ENCODE peak calls at places on chromosomes 5 and 9, in eight cellular contexts. One of them, this sample, is unnamed.

GRCh38 chr5:1050449-1051365 is 42.1 kb downstream of the NKD2 start:
- DNase-seq in spleen: no peak
- DNase-seq in suprapubic skin: no peak
- DNase-seq in transverse colon: no peak
- DNase-seq in GM12891: no peak
- DNase-seq in GM12892: no peak
- DNase-seq in H1: no peak
- DNase-seq in sigmoid colon: no peak
- DNase-seq in this sample: no peak

GRCh38 chr9:36929350-36929675 is 104.8 kb downstream of the PAX5 start:
- DNase-seq in spleen: no peak
- DNase-seq in suprapubic skin: peak
- DNase-seq in transverse colon: no peak
- DNase-seq in GM12891: no peak
- DNase-seq in GM12892: no peak
- DNase-seq in H1: no peak
- DNase-seq in sigmoid colon: no peak
- DNase-seq in this sample: no peak

GRCh38 chr5:170319281-170319680 is 21.7 kb upstream of the LCP2 start:
- DNase-seq in spleen: peak
- DNase-seq in suprapubic skin: no peak
- DNase-seq in transverse colon: no peak
- DNase-seq in GM12891: no peak
- DNase-seq in GM12892: no peak
- DNase-seq in H1: no peak
- DNase-seq in sigmoid colon: no peak
- DNase-seq in this sample: no peak

GRCh38 chr5:42349163-42349562 is 74.1 kb upstream of the GHR start:
- DNase-seq in spleen: no peak
- DNase-seq in suprapubic skin: no peak
- DNase-seq in transverse colon: no peak
- DNase-seq in GM12891: no peak
- DNase-seq in GM12892: no peak
- DNase-seq in H1: no peak
- DNase-seq in sigmoid colon: no peak
- DNase-seq in this sample: no peak

GRCh38 chr5:87754009-87754757 is 341.5 kb upstream of the CCNH start:
- DNase-seq in spleen: no peak
- DNase-seq in suprapubic skin: no peak
- DNase-seq in transverse colon: no peak
- DNase-seq in GM12891: no peak
- DNase-seq in GM12892: no peak
- DNase-seq in H1: no peak
- DNase-seq in sigmoid colon: no peak
- DNase-seq in this sample: no peak

GRCh38 chr9:128969491-128969890 is 22.0 kb downstream of the NUP188 start:
- DNase-seq in spleen: no peak
- DNase-seq in suprapubic skin: no peak
- DNase-seq in transverse colon: no peak
- DNase-seq in GM12891: no peak
- DNase-seq in GM12892: no peak
- DNase-seq in H1: no peak
- DNase-seq in sigmoid colon: no peak
- DNase-seq in this sample: no peak

GRCh38 chr9:33924978-33925797 is 108.2 kb downstream of the UBE2R2 start:
- DNase-seq in spleen: no peak
- DNase-seq in suprapubic skin: no peak
- DNase-seq in transverse colon: peak
- DNase-seq in GM12891: peak
- DNase-seq in GM12892: no peak
- DNase-seq in H1: peak
- DNase-seq in sigmoid colon: no peak
- DNase-seq in this sample: no peak

GRCh38 chr5:174688441-174689354 is 35.7 kb upstream of the MSX2 start:
- DNase-seq in spleen: no peak
- DNase-seq in suprapubic skin: no peak
- DNase-seq in transverse colon: no peak
- DNase-seq in GM12891: no peak
- DNase-seq in GM12892: no peak
- DNase-seq in H1: peak
- DNase-seq in sigmoid colon: no peak
- DNase-seq in this sample: no peak

GRCh38 chr5:179129607-179130071 is 69.5 kb downstream of the ZNF354C start:
- DNase-seq in spleen: peak
- DNase-seq in suprapubic skin: no peak
- DNase-seq in transverse colon: no peak
- DNase-seq in GM12891: no peak
- DNase-seq in GM12892: no peak
- DNase-seq in H1: no peak
- DNase-seq in sigmoid colon: no peak
- DNase-seq in this sample: peak

GRCh38 chr5:1155191-1156032 is 43.5 kb upstream of the SLC12A7 start:
- DNase-seq in spleen: no peak
- DNase-seq in suprapubic skin: no peak
- DNase-seq in transverse colon: no peak
- DNase-seq in GM12891: no peak
- DNase-seq in GM12892: no peak
- DNase-seq in H1: no peak
- DNase-seq in sigmoid colon: no peak
- DNase-seq in this sample: no peak

GRCh38 chr5:102762095-102762534 is 7.0 kb downstream of the PAM start:
- DNase-seq in spleen: no peak
- DNase-seq in suprapubic skin: no peak
- DNase-seq in transverse colon: no peak
- DNase-seq in GM12891: no peak
- DNase-seq in GM12892: no peak
- DNase-seq in H1: no peak
- DNase-seq in sigmoid colon: no peak
- DNase-seq in this sample: no peak

GRCh38 chr5:168292783-168293696 is 1.6 kb downstream of the WWC1 start:
- DNase-seq in spleen: no peak
- DNase-seq in suprapubic skin: no peak
- DNase-seq in transverse colon: no peak
- DNase-seq in GM12891: no peak
- DNase-seq in GM12892: no peak
- DNase-seq in H1: no peak
- DNase-seq in sigmoid colon: no peak
- DNase-seq in this sample: no peak

GRCh38 chr5:45532826-45533624 is 163.2 kb downstream of the HCN1 start:
- DNase-seq in spleen: no peak
- DNase-seq in suprapubic skin: no peak
- DNase-seq in transverse colon: no peak
- DNase-seq in GM12891: no peak
- DNase-seq in GM12892: no peak
- DNase-seq in H1: no peak
- DNase-seq in sigmoid colon: no peak
- DNase-seq in this sample: no peak

GRCh38 chr9:120091206-120091605 is 488.8 kb downstream of the CDK5RAP2 start:
- DNase-seq in spleen: no peak
- DNase-seq in suprapubic skin: no peak
- DNase-seq in transverse colon: no peak
- DNase-seq in GM12891: no peak
- DNase-seq in GM12892: no peak
- DNase-seq in H1: no peak
- DNase-seq in sigmoid colon: no peak
- DNase-seq in this sample: no peak

GRCh38 chr9:131361202-131361833 is 32.6 kb upstream of the PRRC2B start:
- DNase-seq in spleen: peak
- DNase-seq in suprapubic skin: no peak
- DNase-seq in transverse colon: peak
- DNase-seq in GM12891: no peak
- DNase-seq in GM12892: no peak
- DNase-seq in H1: no peak
- DNase-seq in sigmoid colon: no peak
- DNase-seq in this sample: no peak

DNA sequence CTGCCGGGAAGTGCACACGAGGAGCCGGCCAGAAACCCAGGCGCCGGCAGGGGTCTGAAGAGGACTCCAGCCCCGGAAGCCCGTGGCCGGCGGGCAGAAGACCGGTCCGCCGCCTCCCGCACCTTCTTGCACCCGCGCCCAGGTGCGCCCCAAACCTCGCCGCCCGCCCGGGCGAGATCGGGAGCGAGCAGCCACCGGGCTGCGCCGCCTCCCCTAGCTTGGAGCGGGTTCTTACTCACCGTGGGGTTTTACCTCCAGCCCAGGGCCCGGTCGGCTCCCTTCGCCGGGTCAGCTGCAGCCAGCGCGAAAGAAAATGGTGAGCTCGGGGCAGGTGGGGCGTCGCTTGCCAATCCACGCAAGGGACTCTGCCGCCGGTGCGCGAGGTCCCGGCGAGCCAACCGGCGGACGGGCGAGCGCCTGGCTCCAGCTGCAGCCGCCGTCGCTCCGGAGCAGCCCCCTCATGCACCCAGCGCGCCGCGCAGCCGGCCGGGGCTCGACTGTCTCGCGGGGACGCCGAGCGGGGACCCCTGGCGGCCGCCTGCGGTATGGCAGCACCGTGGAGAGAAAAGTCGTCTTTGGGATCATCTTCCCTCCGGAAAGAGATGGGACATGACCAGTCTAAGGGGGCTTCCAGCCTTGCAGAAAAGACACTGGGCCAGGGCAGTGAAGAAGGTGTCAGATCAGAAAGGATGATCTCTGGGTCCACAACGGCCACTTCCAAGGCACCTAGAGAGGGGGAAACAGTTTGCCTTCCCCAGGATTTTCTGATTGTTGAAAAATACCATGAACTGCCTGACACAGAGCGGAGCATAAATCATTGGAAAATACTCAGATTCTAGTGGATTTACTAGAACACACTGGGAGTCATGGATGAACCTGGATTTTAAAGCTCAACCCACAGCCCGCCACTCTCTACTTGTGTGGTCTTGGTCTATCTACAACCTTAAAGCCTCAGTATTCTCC is at the start of gene MOB3B:
- DNase-seq in spleen: peak
- DNase-seq in suprapubic skin: peak
- DNase-seq in transverse colon: peak
- DNase-seq in GM12891: peak
- DNase-seq in GM12892: peak
- DNase-seq in H1: peak
- DNase-seq in sigmoid colon: peak
- DNase-seq in this sample: peak
- TF ChIP-seq POLR2AphosphoS5 in spleen: peak
- TF ChIP-seq POLR2AphosphoS5 in suprapubic skin: no peak
- TF ChIP-seq POLR2AphosphoS5 in transverse colon: no peak
- TF ChIP-seq POLR2AphosphoS5 in GM12891: no peak
- TF ChIP-seq POLR2AphosphoS5 in GM12892: no peak
- TF ChIP-seq POLR2AphosphoS5 in H1: no peak
- TF ChIP-seq POLR2AphosphoS5 in sigmoid colon: peak
- TF ChIP-seq POLR2AphosphoS5 in this sample: peak

GRCh38 chr5:15496886-15497285 is 3.1 kb upstream of the FBXL7 start:
- DNase-seq in spleen: no peak
- DNase-seq in suprapubic skin: no peak
- DNase-seq in transverse colon: no peak
- DNase-seq in GM12891: no peak
- DNase-seq in GM12892: no peak
- DNase-seq in H1: no peak
- DNase-seq in sigmoid colon: no peak
- DNase-seq in this sample: no peak
- TF ChIP-seq POLR2AphosphoS5 in spleen: no peak
- TF ChIP-seq POLR2AphosphoS5 in suprapubic skin: no peak
- TF ChIP-seq POLR2AphosphoS5 in transverse colon: no peak
- TF ChIP-seq POLR2AphosphoS5 in GM12891: no peak
- TF ChIP-seq POLR2AphosphoS5 in GM12892: no peak
- TF ChIP-seq POLR2AphosphoS5 in H1: no peak
- TF ChIP-seq POLR2AphosphoS5 in sigmoid colon: no peak
- TF ChIP-seq POLR2AphosphoS5 in this sample: no peak

DNA sequence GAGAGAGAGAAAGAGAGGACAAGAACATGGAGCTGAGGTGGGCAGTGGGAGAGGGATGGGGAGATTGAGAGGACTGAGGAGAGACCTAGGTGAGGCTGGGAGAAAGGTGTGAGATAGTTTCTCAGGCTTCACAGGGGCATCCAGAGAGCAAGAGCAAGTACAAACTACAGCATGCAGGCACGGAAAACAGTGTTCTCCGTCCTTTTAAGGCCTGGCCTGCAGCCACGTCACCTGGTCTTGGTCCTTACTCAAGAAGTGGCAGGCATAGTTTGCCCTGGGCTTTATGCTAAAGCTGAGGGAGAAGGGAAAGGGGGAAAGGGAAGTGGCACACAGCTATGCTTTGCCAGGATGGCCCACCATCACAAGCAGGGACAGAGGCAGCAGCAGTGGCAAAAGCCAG is 65.7 kb downstream of the SIL1 start:
- DNase-seq in spleen: no peak
- DNase-seq in suprapubic skin: no peak
- DNase-seq in transverse colon: no peak
- DNase-seq in GM12891: no peak
- DNase-seq in GM12892: no peak
- DNase-seq in H1: no peak
- DNase-seq in sigmoid colon: peak
- DNase-seq in this sample: no peak
- TF ChIP-seq POLR2AphosphoS5 in spleen: no peak
- TF ChIP-seq POLR2AphosphoS5 in suprapubic skin: no peak
- TF ChIP-seq POLR2AphosphoS5 in transverse colon: no peak
- TF ChIP-seq POLR2AphosphoS5 in GM12891: no peak
- TF ChIP-seq POLR2AphosphoS5 in GM12892: no peak
- TF ChIP-seq POLR2AphosphoS5 in H1: no peak
- TF ChIP-seq POLR2AphosphoS5 in sigmoid colon: no peak
- TF ChIP-seq POLR2AphosphoS5 in this sample: no peak

GRCh38 chr5:181234455-181235306 is 9.0 kb downstream of the RACK1 start:
- DNase-seq in spleen: peak
- DNase-seq in suprapubic skin: no peak
- DNase-seq in transverse colon: no peak
- DNase-seq in GM12891: no peak
- DNase-seq in GM12892: no peak
- DNase-seq in H1: no peak
- DNase-seq in sigmoid colon: no peak
- DNase-seq in this sample: no peak

GRCh38 chr5:181233436-181234115 is 10.1 kb downstream of the RACK1 start:
- DNase-seq in spleen: peak
- DNase-seq in suprapubic skin: no peak
- DNase-seq in transverse colon: no peak
- DNase-seq in GM12891: no peak
- DNase-seq in GM12892: no peak
- DNase-seq in H1: no peak
- DNase-seq in sigmoid colon: no peak
- DNase-seq in this sample: no peak

GRCh38 chr5:181231444-181231843 is 8.4 kb downstream of the TRIM41 start:
- DNase-seq in spleen: no peak
- DNase-seq in suprapubic skin: no peak
- DNase-seq in transverse colon: no peak
- DNase-seq in GM12891: no peak
- DNase-seq in GM12892: no peak
- DNase-seq in H1: no peak
- DNase-seq in sigmoid colon: no peak
- DNase-seq in this sample: no peak

GRCh38 chr5:181234116-181234454 is 9.6 kb downstream of the RACK1 start:
- DNase-seq in spleen: peak
- DNase-seq in suprapubic skin: no peak
- DNase-seq in transverse colon: no peak
- DNase-seq in GM12891: no peak
- DNase-seq in GM12892: no peak
- DNase-seq in H1: no peak
- DNase-seq in sigmoid colon: no peak
- DNase-seq in this sample: no peak

DNA sequence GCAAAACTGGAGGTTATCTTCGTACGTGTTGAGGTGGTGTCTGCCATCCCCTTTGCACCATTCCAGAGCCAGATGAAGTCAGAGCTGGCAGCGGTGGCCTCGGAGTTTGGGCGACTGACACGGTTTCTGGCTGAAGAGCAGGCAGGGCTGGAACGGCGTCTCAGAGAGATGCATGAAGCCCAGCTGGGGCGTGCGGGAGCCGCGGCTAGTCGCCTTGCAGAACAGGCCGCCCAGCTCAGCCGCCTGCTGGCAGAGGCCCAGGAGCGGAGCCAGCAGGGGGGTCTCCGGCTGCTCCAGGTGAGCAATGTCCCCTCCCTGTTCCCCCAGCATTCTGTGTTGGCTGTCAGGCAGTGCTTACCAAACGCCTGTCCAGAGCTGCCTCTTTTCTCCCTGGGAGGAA is 9.5 kb downstream of the TRIM41 start:
- DNase-seq in spleen: no peak
- DNase-seq in suprapubic skin: no peak
- DNase-seq in transverse colon: no peak
- DNase-seq in GM12891: no peak
- DNase-seq in GM12892: no peak
- DNase-seq in H1: no peak
- DNase-seq in sigmoid colon: no peak
- DNase-seq in this sample: no peak
- TF ChIP-seq POLR2AphosphoS5 in spleen: peak
- TF ChIP-seq POLR2AphosphoS5 in suprapubic skin: no peak
- TF ChIP-seq POLR2AphosphoS5 in transverse colon: no peak
- TF ChIP-seq POLR2AphosphoS5 in GM12891: no peak
- TF ChIP-seq POLR2AphosphoS5 in GM12892: no peak
- TF ChIP-seq POLR2AphosphoS5 in H1: no peak
- TF ChIP-seq POLR2AphosphoS5 in sigmoid colon: no peak
- TF ChIP-seq POLR2AphosphoS5 in this sample: no peak

This sample was measured in breast epithelium.